ENCODE peak calls at places on chromosomes 1 and 21, in seven cellular contexts. Y is ecto neural progenitor cell, H is right lobe of liver, R is choroid plexus epithelial cell, K is B cell, V is osteoblast, P is mucosa of descending colon. L is an unnamed sample.

GRCh38 chr1:165871311-165872067 is 44.1 kb downstream of the UCK2 start:
- DNase-seq in Y (peak), K (no peak), P (peak), R (peak), H (peak), V (no peak), L (peak)

GRCh38 chr1:22428672-22429071 is 23.0 kb upstream of the ZBTB40 start:
- DNase-seq in R (peak), K (no peak), Y (no peak), V (no peak), P (no peak), H (no peak), L (peak)

GRCh38 chr1:248857201-248857600 is 1.7 kb downstream of the ZNF692 start:
- DNase-seq in V (peak), P (no peak), H (no peak), K (no peak), Y (peak), R (no peak), L (no peak)

GRCh38 chr21:43207868-43208267 is 39.1 kb downstream of the CRYAA start:
- DNase-seq in Y (peak), V (peak), K (no peak), H (no peak), P (peak), R (no peak), L (no peak)

GRCh38 chr1:225447649-225448048 is 19.8 kb upstream of the LBR start:
- DNase-seq in Y (no peak), K (no peak), R (peak), V (peak), H (no peak), P (peak), L (no peak)

GRCh38 chr1:103284270-103284669 is 175.9 kb upstream of the COL11A1 start:
- DNase-seq in K (no peak), P (no peak), Y (no peak), H (no peak), R (peak), V (peak), L (no peak)

GRCh38 chr1:183590225-183591191 is at the start of gene NCF2:
- DNase-seq in V (no peak), P (no peak), K (peak), Y (no peak), H (no peak), R (peak), L (peak)

GRCh38 chr1:187460093-187460492 is 631.3 kb downstream of the PLA2G4A start:
- DNase-seq in K (no peak), Y (no peak), H (no peak), R (no peak), V (no peak), P (no peak), L (no peak)

GRCh38 chr1:150688786-150689185 is 8.2 kb downstream of the GOLPH3L start:
- DNase-seq in H (no peak), P (no peak), K (no peak), R (no peak), V (no peak), Y (no peak), L (no peak)

GRCh38 chr1:151542710-151543129 is 2.6 kb downstream of the TUFT1 start:
- DNase-seq in P (no peak), H (no peak), V (peak), R (no peak), K (no peak), Y (no peak), L (peak)

GRCh38 chr1:118201524-118201923 is 16.5 kb upstream of the SPAG17 start:
- DNase-seq in V (no peak), H (no peak), P (no peak), R (no peak), Y (no peak), K (no peak), L (no peak)

GRCh38 chr1:20153000-20153418 is 13.9 kb downstream of the PLA2G2F start:
- DNase-seq in K (no peak), H (peak), V (peak), P (no peak), R (peak), Y (no peak), L (no peak)

GRCh38 chr1:12527564-12527963 is 90.4 kb downstream of the DHRS3 start:
- DNase-seq in H (peak), P (no peak), Y (no peak), K (no peak), V (peak), R (no peak), L (no peak)

GRCh38 chr1:185297986-185298385 is 19.1 kb downstream of the IVNS1ABP start:
- DNase-seq in Y (no peak), H (no peak), P (no peak), V (no peak), K (no peak), R (peak), L (no peak)

GRCh38 chr1:21012937-21013336 is 163.8 kb downstream of the EIF4G3 start:
- DNase-seq in K (no peak), R (peak), V (no peak), Y (no peak), H (no peak), P (no peak), L (no peak)